ENCODE peak calls at places on chromosomes 12 and 14, in four cellular contexts. One of them, this sample, is unnamed.

GRCh38 chr14:51367600-51367931 is 127.5 kb downstream of the TMX1 start:
- DNase-seq in IMR-90: peak; percentile 83
- DNase-seq in A549: no peak
- DNase-seq in uterus: no peak
- DNase-seq in this sample: no peak

GRCh38 chr12:1919763-1920162 is 1.3 kb upstream of the CACNA2D4 start:
- DNase-seq in uterus: no peak
- DNase-seq in IMR-90: no peak
- DNase-seq in A549: no peak
- DNase-seq in this sample: no peak

GRCh38 chr14:50342211-50343080 is 30.3 kb downstream of the DMAC2L start:
- DNase-seq in IMR-90: peak; percentile 71
- DNase-seq in uterus: peak; percentile 58
- DNase-seq in A549: peak; percentile 57
- DNase-seq in this sample: peak; percentile 64

GRCh38 chr12:89160716-89161123 is 191.6 kb downstream of the DUSP6 start:
- DNase-seq in uterus: peak; percentile 55
- DNase-seq in IMR-90: peak; percentile 88
- DNase-seq in A549: peak; percentile 28
- DNase-seq in this sample: peak; percentile 43

GRCh38 chr14:88542857-88543795 is 11.7 kb downstream of the PTPN21 start:
- DNase-seq in IMR-90: no peak
- DNase-seq in uterus: no peak
- DNase-seq in A549: peak; percentile 58
- DNase-seq in this sample: no peak

GRCh38 chr14:77892381-77892871 is 92.5 kb downstream of the ADCK1 start:
- DNase-seq in IMR-90: peak; percentile 51
- DNase-seq in A549: no peak
- DNase-seq in uterus: no peak
- DNase-seq in this sample: no peak

GRCh38 chr12:29226621-29227020 is 77.5 kb downstream of the FAR2 start:
- DNase-seq in IMR-90: peak; percentile 25
- DNase-seq in A549: no peak
- DNase-seq in uterus: no peak
- DNase-seq in this sample: no peak

GRCh38 chr14:77315115-77315944 is 5.4 kb downstream of the POMT2 start:
- DNase-seq in A549: no peak
- DNase-seq in uterus: no peak
- DNase-seq in IMR-90: no peak
- DNase-seq in this sample: no peak

GRCh38 chr12:89353823-89354629 is 1.7 kb upstream of the DUSP6 start:
- DNase-seq in uterus: peak; percentile 62
- DNase-seq in A549: peak; percentile 81
- DNase-seq in IMR-90: peak; percentile 63
- DNase-seq in this sample: peak; percentile 93

GRCh38 chr14:61603736-61604135 is 91.6 kb upstream of the HIF1A start:
- DNase-seq in uterus: no peak
- DNase-seq in IMR-90: peak; percentile 47
- DNase-seq in A549: no peak
- DNase-seq in this sample: no peak

GRCh38 chr12:59041241-59042121 is 121.2 kb upstream of the LRIG3 start:
- DNase-seq in A549: peak; percentile 57
- DNase-seq in uterus: no peak
- DNase-seq in IMR-90: peak; percentile 96
- DNase-seq in this sample: no peak

GRCh38 chr14:80974338-80975078 is 19.1 kb downstream of the TSHR start:
- DNase-seq in IMR-90: no peak
- DNase-seq in uterus: no peak
- DNase-seq in A549: no peak
- DNase-seq in this sample: no peak

GRCh38 chr12:508795-509194 is 49.1 kb downstream of the B4GALNT3 start:
- DNase-seq in uterus: no peak
- DNase-seq in A549: no peak
- DNase-seq in IMR-90: no peak
- DNase-seq in this sample: no peak

GRCh38 chr12:62190081-62190480 is 70.1 kb upstream of the USP15 start:
- DNase-seq in A549: no peak
- DNase-seq in IMR-90: no peak
- DNase-seq in uterus: no peak
- DNase-seq in this sample: no peak

GRCh38 chr12:85179680-85180300 is 100.2 kb upstream of the ALX1 start:
- DNase-seq in A549: peak; percentile 25
- DNase-seq in IMR-90: peak; percentile 0
- DNase-seq in uterus: no peak
- DNase-seq in this sample: no peak

GRCh38 chr14:88044129-88044727 is 39.3 kb downstream of the GPR65 start:
- DNase-seq in uterus: no peak
- DNase-seq in A549: peak; percentile 76
- DNase-seq in IMR-90: no peak
- DNase-seq in this sample: no peak

GRCh38 chr12:21877583-21877982 is 63.6 kb downstream of the ABCC9 start:
- DNase-seq in uterus: no peak
- DNase-seq in A549: no peak
- DNase-seq in IMR-90: no peak
- DNase-seq in this sample: peak; percentile 41

GRCh38 chr12:124397807-124398577 is 103.1 kb downstream of the RFLNA start:
- DNase-seq in A549: no peak
- DNase-seq in uterus: peak; percentile 79
- DNase-seq in IMR-90: peak; percentile 41
- DNase-seq in this sample: no peak

GRCh38 chr12:122669397-122670070 is 33.6 kb downstream of the HCAR2 start:
- DNase-seq in A549: peak; percentile 37
- DNase-seq in IMR-90: peak; percentile 66
- DNase-seq in uterus: no peak
- DNase-seq in this sample: no peak

GRCh38 chr12:129193263-129193871 is 340.1 kb downstream of the GLT1D1 start:
- DNase-seq in IMR-90: no peak
- DNase-seq in uterus: no peak
- DNase-seq in A549: peak; percentile 29
- DNase-seq in this sample: no peak

GRCh38 chr12:104615048-104615561 is 158.4 kb downstream of the CHST11 start:
- DNase-seq in uterus: peak; percentile 73
- DNase-seq in A549: no peak
- DNase-seq in IMR-90: no peak
- DNase-seq in this sample: no peak

GRCh38 chr12:52673216-52673615 is 7.0 kb downstream of the KRT1 start:
- DNase-seq in IMR-90: no peak
- DNase-seq in A549: peak; percentile 14
- DNase-seq in uterus: no peak
- DNase-seq in this sample: no peak

GRCh38 chr12:57470970-57471656 is 8.6 kb downstream of the ARHGAP9 start:
- DNase-seq in A549: no peak
- DNase-seq in IMR-90: no peak
- DNase-seq in uterus: no peak
- DNase-seq in this sample: no peak

GRCh38 chr12:38771871-38772270 is 133.5 kb downstream of the CPNE8 start:
- DNase-seq in IMR-90: no peak
- DNase-seq in uterus: no peak
- DNase-seq in A549: no peak
- DNase-seq in this sample: no peak

GRCh38 chr12:52628111-52628507 is 9.8 kb upstream of the KRT73 start:
- DNase-seq in IMR-90: no peak
- DNase-seq in uterus: no peak
- DNase-seq in A549: no peak
- DNase-seq in this sample: no peak

GRCh38 chr12:27667540-27667939 is 28.7 kb upstream of the REP15 start:
- DNase-seq in uterus: no peak
- DNase-seq in A549: no peak
- DNase-seq in IMR-90: peak; percentile 76
- DNase-seq in this sample: no peak

GRCh38 chr14:68825729-68826128 is 32.9 kb upstream of the ZFP36L1 start:
- DNase-seq in A549: no peak
- DNase-seq in IMR-90: no peak
- DNase-seq in uterus: no peak
- DNase-seq in this sample: no peak

GRCh38 chr12:93335603-93336162 is 42.0 kb upstream of the NUDT4 start:
- DNase-seq in A549: no peak
- DNase-seq in IMR-90: no peak
- DNase-seq in uterus: no peak
- DNase-seq in this sample: no peak

GRCh38 chr12:53495903-53496751 is 3.1 kb downstream of the MAP3K12 start:
- DNase-seq in uterus: peak; percentile 75
- DNase-seq in IMR-90: peak; percentile 85
- DNase-seq in A549: peak; percentile 88
- DNase-seq in this sample: no peak

GRCh38 chr12:53750812-53751335 is 905 bp downstream of the CISTR start:
- DNase-seq in A549: no peak
- DNase-seq in IMR-90: peak; percentile 19
- DNase-seq in uterus: peak; percentile 34
- DNase-seq in this sample: peak; percentile 44

GRCh38 chr14:69666698-69667211 is 55.4 kb downstream of the SUSD6 start:
- DNase-seq in uterus: no peak
- DNase-seq in IMR-90: peak; percentile 69
- DNase-seq in A549: peak; percentile 40
- DNase-seq in this sample: no peak

GRCh38 chr12:7929069-7929792 is 6.8 kb downstream of the SLC2A3 start:
- DNase-seq in A549: no peak
- DNase-seq in uterus: no peak
- DNase-seq in IMR-90: no peak
- DNase-seq in this sample: no peak

GRCh38 chr12:92085040-92085439 is 60.6 kb downstream of the BTG1 start:
- DNase-seq in IMR-90: peak; percentile 34
- DNase-seq in uterus: no peak
- DNase-seq in A549: no peak
- DNase-seq in this sample: no peak

GRCh38 chr12:93759512-93760081 is 82.4 kb downstream of the CRADD start:
- DNase-seq in IMR-90: no peak
- DNase-seq in uterus: no peak
- DNase-seq in A549: no peak
- DNase-seq in this sample: no peak

GRCh38 chr14:100679170-100679569 is 47.5 kb upstream of the DLK1 start:
- DNase-seq in A549: no peak
- DNase-seq in uterus: no peak
- DNase-seq in IMR-90: no peak
- DNase-seq in this sample: no peak

GRCh38 chr14:100680439-100681051 is 46.1 kb upstream of the DLK1 start:
- DNase-seq in A549: no peak
- DNase-seq in IMR-90: no peak
- DNase-seq in uterus: no peak
- DNase-seq in this sample: no peak

GRCh38 chr14:100677925-100678765 is 48.5 kb upstream of the DLK1 start:
- DNase-seq in uterus: peak; percentile 77
- DNase-seq in IMR-90: peak; percentile 52
- DNase-seq in A549: no peak
- DNase-seq in this sample: peak; percentile 91

GRCh38 chr14:100681111-100681510 is 45.6 kb upstream of the DLK1 start:
- DNase-seq in uterus: no peak
- DNase-seq in IMR-90: no peak
- DNase-seq in A549: no peak
- DNase-seq in this sample: no peak

GRCh38 chr14:100679707-100680438 is 46.8 kb upstream of the DLK1 start:
- DNase-seq in uterus: peak; percentile 79
- DNase-seq in IMR-90: peak; percentile 73
- DNase-seq in A549: no peak
- DNase-seq in this sample: peak; percentile 63
- TF ChIP-seq CTCF in uterus: no peak
- TF ChIP-seq CTCF in IMR-90: peak; percentile 30
- TF ChIP-seq CTCF in A549: no peak
- TF ChIP-seq CTCF in this sample: no peak

DNA sequence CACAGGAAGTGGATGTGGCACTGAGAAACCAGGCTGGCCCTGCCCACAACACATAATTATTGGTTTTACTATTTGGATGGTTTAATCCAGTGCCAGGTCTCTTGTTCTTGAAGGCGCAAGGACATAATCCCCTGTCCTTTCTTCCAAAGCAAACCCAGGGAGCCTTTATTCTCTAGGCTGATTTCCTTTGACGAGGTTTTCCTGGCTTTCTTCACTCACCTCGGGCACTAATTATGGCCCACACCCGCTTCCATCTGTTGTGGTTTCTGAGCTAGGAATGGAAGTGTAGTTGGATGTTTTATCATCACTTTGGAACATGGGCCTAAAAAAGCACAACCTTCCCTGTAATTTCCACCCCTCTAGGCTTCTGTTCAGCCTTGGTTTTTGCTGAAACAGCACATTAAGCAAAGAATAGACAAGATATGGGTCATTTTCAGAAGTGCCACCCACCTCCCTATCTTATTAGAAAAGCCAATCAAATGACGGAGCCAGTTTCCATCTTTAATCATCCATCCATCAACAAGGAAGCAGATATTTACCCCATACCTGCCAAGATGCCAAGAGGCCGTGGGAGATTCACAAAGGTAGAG is 73.9 kb downstream of the PPP1R36 start:
- DNase-seq in IMR-90: no peak
- DNase-seq in A549: no peak
- DNase-seq in uterus: no peak
- DNase-seq in this sample: no peak
- H3K4me3 ChIP-seq in IMR-90: no peak overlapping the region
- H3K4me3 ChIP-seq in A549: no peak overlapping the region
- H3K4me3 ChIP-seq in uterus: no peak overlapping the region
- H3K4me3 ChIP-seq in this sample: no peak overlapping the region

GRCh38 chr14:104228716-104229620 is 90.6 kb downstream of the KIF26A start:
- DNase-seq in A549: no peak
- DNase-seq in IMR-90: no peak
- DNase-seq in uterus: no peak
- DNase-seq in this sample: no peak

GRCh38 chr14:104230119-104230885 is 91.9 kb downstream of the KIF26A start:
- DNase-seq in uterus: no peak
- DNase-seq in A549: no peak
- DNase-seq in IMR-90: no peak
- DNase-seq in this sample: no peak

GRCh38 chr14:104232070-104232484 is 93.7 kb downstream of the KIF26A start:
- DNase-seq in uterus: no peak
- DNase-seq in A549: no peak
- DNase-seq in IMR-90: no peak
- DNase-seq in this sample: no peak

GRCh38 chr14:104229621-104230041 is 91.2 kb downstream of the KIF26A start:
- DNase-seq in uterus: no peak
- DNase-seq in A549: no peak
- DNase-seq in IMR-90: no peak
- DNase-seq in this sample: no peak

GRCh38 chr14:104230946-104231345 is 92.6 kb downstream of the KIF26A start:
- DNase-seq in IMR-90: no peak
- DNase-seq in A549: no peak
- DNase-seq in uterus: no peak
- DNase-seq in this sample: no peak
- TF ChIP-seq POLR2A in IMR-90: no peak
- TF ChIP-seq POLR2A in A549: no peak
- TF ChIP-seq POLR2A in uterus: no peak
- TF ChIP-seq POLR2A in this sample: no peak

DNA sequence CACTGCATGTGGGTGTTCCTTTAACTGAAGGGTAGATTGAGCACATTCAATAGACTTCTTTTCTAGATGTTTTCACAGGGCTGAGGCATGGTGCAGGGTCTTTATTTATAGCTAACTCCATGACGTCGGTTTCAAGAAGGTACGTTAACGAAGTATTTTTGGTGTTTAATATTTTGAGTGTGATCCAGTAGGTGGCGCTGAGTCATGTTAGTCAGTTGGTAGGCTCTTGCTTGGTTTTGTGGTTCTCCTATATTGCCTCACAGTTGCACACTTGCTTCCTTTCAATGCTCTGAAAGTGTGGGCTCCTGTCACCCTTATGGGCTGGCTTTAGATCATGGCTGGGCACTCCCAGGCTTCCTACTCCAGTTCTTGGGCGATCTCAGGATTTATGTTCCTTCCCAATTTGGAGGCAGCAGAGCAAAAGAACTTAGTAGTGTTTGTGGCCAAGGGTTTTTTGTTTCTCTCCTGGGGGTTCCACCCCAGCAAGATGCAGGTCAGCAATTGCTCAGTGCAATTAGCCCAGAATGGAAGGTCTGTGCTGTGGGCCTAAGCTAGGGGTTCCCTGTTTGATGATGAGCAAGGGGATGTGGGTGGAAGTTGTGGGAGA is 471.6 kb upstream of the FOXG1 start:
- DNase-seq in A549: peak; percentile 42
- DNase-seq in IMR-90: no peak
- DNase-seq in uterus: no peak
- DNase-seq in this sample: no peak
- TF ChIP-seq CTCF in A549: peak; percentile 10
- TF ChIP-seq CTCF in IMR-90: no peak
- TF ChIP-seq CTCF in uterus: no peak
- TF ChIP-seq CTCF in this sample: no peak

This sample was measured in heart left ventricle.